ENCODE peak calls at places on chromosomes 3 and 15, in eight cellular contexts. One of them, this sample, is unnamed. For H3K27me3, the result is how much of the 10 kb centered on the place peaks cover.

GRCh38 chr3:10196389-10197052 is 31.8 kb downstream of the IRAK2 start:
- DNase-seq in brain microvascular endothelial cell: peak
- DNase-seq in uterus: no peak
- DNase-seq in HCT116: no peak
- DNase-seq in IMR-90: peak
- DNase-seq in heart right ventricle: peak
- DNase-seq in CD4-positive, alpha-beta memory T cell: no peak
- DNase-seq in WERI-Rb-1: no peak
- DNase-seq in this sample: no peak

GRCh38 chr3:90062018-90062417 is 954.6 kb downstream of the EPHA3 start:
- DNase-seq in heart right ventricle: no peak
- DNase-seq in CD4-positive, alpha-beta memory T cell: no peak
- DNase-seq in WERI-Rb-1: no peak
- DNase-seq in uterus: no peak
- DNase-seq in brain microvascular endothelial cell: peak
- DNase-seq in IMR-90: peak
- DNase-seq in HCT116: no peak
- DNase-seq in this sample: no peak

GRCh38 chr3:9778102-9778501 is 8.4 kb upstream of the CAMK1 start:
- DNase-seq in WERI-Rb-1: no peak
- DNase-seq in brain microvascular endothelial cell: peak
- DNase-seq in uterus: peak
- DNase-seq in heart right ventricle: no peak
- DNase-seq in CD4-positive, alpha-beta memory T cell: no peak
- DNase-seq in HCT116: no peak
- DNase-seq in IMR-90: peak
- DNase-seq in this sample: no peak

GRCh38 chr3:99918720-99919119 is 101.1 kb downstream of the CMSS1 start:
- DNase-seq in IMR-90: peak
- DNase-seq in brain microvascular endothelial cell: no peak
- DNase-seq in HCT116: no peak
- DNase-seq in uterus: no peak
- DNase-seq in heart right ventricle: no peak
- DNase-seq in WERI-Rb-1: no peak
- DNase-seq in CD4-positive, alpha-beta memory T cell: no peak
- DNase-seq in this sample: no peak

GRCh38 chr15:101091080-101092017 is 160.5 kb downstream of the CHSY1 start:
- DNase-seq in uterus: peak
- DNase-seq in CD4-positive, alpha-beta memory T cell: no peak
- DNase-seq in WERI-Rb-1: no peak
- DNase-seq in brain microvascular endothelial cell: peak
- DNase-seq in IMR-90: peak
- DNase-seq in HCT116: no peak
- DNase-seq in heart right ventricle: peak
- DNase-seq in this sample: no peak

GRCh38 chr3:177536873-177537272 is 339.6 kb upstream of the TBL1XR1 start:
- DNase-seq in HCT116: no peak
- DNase-seq in uterus: no peak
- DNase-seq in IMR-90: no peak
- DNase-seq in brain microvascular endothelial cell: no peak
- DNase-seq in WERI-Rb-1: no peak
- DNase-seq in heart right ventricle: no peak
- DNase-seq in CD4-positive, alpha-beta memory T cell: no peak
- DNase-seq in this sample: no peak

GRCh38 chr3:196968233-196969000 is at the start of gene PIGZ:
- DNase-seq in CD4-positive, alpha-beta memory T cell: peak
- DNase-seq in IMR-90: no peak
- DNase-seq in HCT116: no peak
- DNase-seq in brain microvascular endothelial cell: no peak
- DNase-seq in uterus: no peak
- DNase-seq in WERI-Rb-1: no peak
- DNase-seq in heart right ventricle: peak
- DNase-seq in this sample: no peak

GRCh38 chr3:119841808-119842471 is 60.0 kb downstream of the NR1I2 start:
- DNase-seq in CD4-positive, alpha-beta memory T cell: no peak
- DNase-seq in IMR-90: peak
- DNase-seq in WERI-Rb-1: no peak
- DNase-seq in brain microvascular endothelial cell: no peak
- DNase-seq in heart right ventricle: no peak
- DNase-seq in HCT116: no peak
- DNase-seq in uterus: no peak
- DNase-seq in this sample: no peak

GRCh38 chr15:63093486-63094205 is 28.0 kb upstream of the LACTB start:
- DNase-seq in uterus: peak
- DNase-seq in CD4-positive, alpha-beta memory T cell: peak
- DNase-seq in brain microvascular endothelial cell: peak
- DNase-seq in WERI-Rb-1: peak
- DNase-seq in heart right ventricle: peak
- DNase-seq in HCT116: peak
- DNase-seq in IMR-90: peak
- DNase-seq in this sample: peak

GRCh38 chr3:82474711-82475110 is 713.3 kb upstream of the GBE1 start:
- DNase-seq in CD4-positive, alpha-beta memory T cell: no peak
- DNase-seq in WERI-Rb-1: no peak
- DNase-seq in uterus: no peak
- DNase-seq in brain microvascular endothelial cell: peak
- DNase-seq in IMR-90: no peak
- DNase-seq in HCT116: no peak
- DNase-seq in heart right ventricle: no peak
- DNase-seq in this sample: no peak

GRCh38 chr3:128383316-128384235 is 83.1 kb downstream of the DNAJB8 start:
- DNase-seq in HCT116: peak
- DNase-seq in uterus: peak
- DNase-seq in CD4-positive, alpha-beta memory T cell: no peak
- DNase-seq in WERI-Rb-1: no peak
- DNase-seq in brain microvascular endothelial cell: no peak
- DNase-seq in IMR-90: peak
- DNase-seq in heart right ventricle: peak
- DNase-seq in this sample: no peak

GRCh38 chr3:151548206-151548605 is 87.3 kb upstream of the IGSF10 start:
- DNase-seq in HCT116: no peak
- DNase-seq in IMR-90: no peak
- DNase-seq in CD4-positive, alpha-beta memory T cell: no peak
- DNase-seq in heart right ventricle: no peak
- DNase-seq in uterus: no peak
- DNase-seq in brain microvascular endothelial cell: no peak
- DNase-seq in WERI-Rb-1: no peak
- DNase-seq in this sample: no peak
- H3K27ac ChIP-seq in HCT116: no peak
- H3K27ac ChIP-seq in IMR-90: no peak
- H3K27ac ChIP-seq in CD4-positive, alpha-beta memory T cell: no peak
- H3K27ac ChIP-seq in heart right ventricle: peak
- H3K27ac ChIP-seq in uterus: no peak
- H3K27ac ChIP-seq in brain microvascular endothelial cell: no peak
- H3K27ac ChIP-seq in WERI-Rb-1: no peak
- H3K27ac ChIP-seq in this sample: no peak

GRCh38 chr15:66252411-66253295 is 897 bp downstream of the MEGF11 start:
- DNase-seq in WERI-Rb-1: peak
- DNase-seq in IMR-90: no peak
- DNase-seq in HCT116: peak
- DNase-seq in brain microvascular endothelial cell: peak
- DNase-seq in CD4-positive, alpha-beta memory T cell: peak
- DNase-seq in heart right ventricle: peak
- DNase-seq in uterus: no peak
- DNase-seq in this sample: peak
- H3K27me3 ChIP-seq in WERI-Rb-1: under half
- H3K27me3 ChIP-seq in IMR-90: half or more
- H3K27me3 ChIP-seq in HCT116: under half
- H3K27me3 ChIP-seq in brain microvascular endothelial cell: half or more
- H3K27me3 ChIP-seq in CD4-positive, alpha-beta memory T cell: under half
- H3K27me3 ChIP-seq in heart right ventricle: half or more
- H3K27me3 ChIP-seq in uterus: under half
- H3K27me3 ChIP-seq in this sample: half or more

DNA sequence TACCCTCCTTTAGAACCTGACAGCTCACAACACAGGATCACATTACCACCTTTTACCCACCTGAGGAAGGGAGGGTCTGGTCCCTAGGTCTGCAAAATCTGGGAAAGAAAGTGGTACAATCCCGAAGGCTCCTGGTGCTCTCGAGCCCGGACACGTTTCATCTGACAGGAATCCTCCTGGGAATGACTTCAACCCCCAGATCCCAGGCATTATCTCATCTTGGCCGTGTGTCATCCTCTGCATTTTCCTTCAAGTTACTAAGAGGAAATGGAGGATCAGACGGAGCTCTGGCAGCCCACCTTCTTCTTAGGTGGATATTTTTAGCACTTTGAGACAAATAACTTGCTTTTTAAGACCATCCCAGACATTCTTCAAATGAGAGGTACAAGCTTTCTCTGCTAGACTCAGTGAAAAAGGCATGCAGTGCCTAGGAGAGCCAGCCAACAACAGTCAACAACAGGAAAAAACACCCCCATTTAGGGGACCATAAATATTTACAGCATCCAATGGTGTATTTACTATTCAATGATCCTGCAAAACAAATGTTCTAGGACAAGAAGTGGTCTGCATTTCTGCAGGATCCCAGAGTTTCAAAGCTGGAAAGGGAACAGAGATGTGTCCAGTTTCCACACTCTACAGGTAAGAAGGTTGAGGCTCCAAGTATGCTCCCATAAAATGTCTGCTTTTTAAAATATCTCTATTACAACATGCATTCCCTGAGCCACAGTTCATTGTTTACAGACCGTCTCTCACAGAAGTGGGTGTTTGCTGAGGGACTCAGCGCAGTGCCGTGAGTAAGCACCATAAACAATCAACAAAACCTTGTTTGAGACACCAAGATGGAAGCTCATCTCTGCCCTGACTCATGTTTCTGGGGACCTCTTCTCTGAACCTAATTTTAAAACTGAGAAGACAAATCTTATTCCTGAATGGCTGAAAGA is 38.3 kb upstream of the ARHGEF3 start:
- DNase-seq in uterus: peak
- DNase-seq in WERI-Rb-1: peak
- DNase-seq in heart right ventricle: no peak
- DNase-seq in brain microvascular endothelial cell: peak
- DNase-seq in IMR-90: peak
- DNase-seq in CD4-positive, alpha-beta memory T cell: no peak
- DNase-seq in HCT116: no peak
- DNase-seq in this sample: no peak
- H3K27ac ChIP-seq in uterus: peak
- H3K27ac ChIP-seq in WERI-Rb-1: no peak
- H3K27ac ChIP-seq in heart right ventricle: no peak
- H3K27ac ChIP-seq in brain microvascular endothelial cell: no peak
- H3K27ac ChIP-seq in IMR-90: no peak
- H3K27ac ChIP-seq in CD4-positive, alpha-beta memory T cell: no peak
- H3K27ac ChIP-seq in HCT116: no peak
- H3K27ac ChIP-seq in this sample: no peak

DNA sequence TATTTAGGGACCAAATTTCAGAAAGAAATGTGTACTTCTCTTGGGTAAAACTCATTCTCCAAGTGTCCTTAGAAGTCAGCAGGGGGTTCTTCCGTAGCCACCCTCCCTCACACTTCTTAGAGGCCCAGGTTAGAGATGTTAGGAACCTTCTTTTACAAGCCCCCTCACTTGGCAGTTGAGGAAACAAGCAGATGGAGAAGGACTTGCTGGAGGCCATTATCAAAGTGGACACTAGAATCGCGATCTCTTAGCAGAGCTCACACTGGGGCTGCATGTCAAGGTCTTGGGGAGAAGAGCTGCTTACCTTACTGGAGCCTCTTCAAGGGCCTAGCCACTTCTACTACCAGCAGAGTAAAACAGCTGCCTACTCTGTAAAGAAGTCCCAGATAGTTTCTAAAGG is 69.4 kb upstream of the POLG start:
- DNase-seq in heart right ventricle: no peak
- DNase-seq in brain microvascular endothelial cell: no peak
- DNase-seq in HCT116: no peak
- DNase-seq in CD4-positive, alpha-beta memory T cell: no peak
- DNase-seq in WERI-Rb-1: no peak
- DNase-seq in IMR-90: no peak
- DNase-seq in uterus: no peak
- DNase-seq in this sample: no peak
- H3K27me3 ChIP-seq in heart right ventricle: half or more
- H3K27me3 ChIP-seq in brain microvascular endothelial cell: half or more
- H3K27me3 ChIP-seq in HCT116: under half
- H3K27me3 ChIP-seq in CD4-positive, alpha-beta memory T cell: half or more
- H3K27me3 ChIP-seq in WERI-Rb-1: under half
- H3K27me3 ChIP-seq in IMR-90: half or more
- H3K27me3 ChIP-seq in uterus: under half
- H3K27me3 ChIP-seq in this sample: half or more

GRCh38 chr3:49219132-49219531 is 47.7 kb downstream of the KLHDC8B start:
- DNase-seq in heart right ventricle: no peak
- DNase-seq in WERI-Rb-1: no peak
- DNase-seq in HCT116: no peak
- DNase-seq in uterus: no peak
- DNase-seq in IMR-90: no peak
- DNase-seq in brain microvascular endothelial cell: no peak
- DNase-seq in CD4-positive, alpha-beta memory T cell: no peak
- DNase-seq in this sample: no peak
- H3K27ac ChIP-seq in heart right ventricle: peak
- H3K27ac ChIP-seq in WERI-Rb-1: no peak
- H3K27ac ChIP-seq in HCT116: peak
- H3K27ac ChIP-seq in uterus: peak
- H3K27ac ChIP-seq in IMR-90: peak
- H3K27ac ChIP-seq in brain microvascular endothelial cell: peak
- H3K27ac ChIP-seq in CD4-positive, alpha-beta memory T cell: no peak
- H3K27ac ChIP-seq in this sample: no peak

GRCh38 chr15:70104227-70104626 is 6.5 kb upstream of the TLE3 start:
- DNase-seq in brain microvascular endothelial cell: no peak
- DNase-seq in HCT116: no peak
- DNase-seq in IMR-90: no peak
- DNase-seq in heart right ventricle: no peak
- DNase-seq in uterus: no peak
- DNase-seq in WERI-Rb-1: no peak
- DNase-seq in CD4-positive, alpha-beta memory T cell: no peak
- DNase-seq in this sample: no peak
- H3K27me3 ChIP-seq in brain microvascular endothelial cell: under half
- H3K27me3 ChIP-seq in HCT116: under half
- H3K27me3 ChIP-seq in IMR-90: under half
- H3K27me3 ChIP-seq in heart right ventricle: under half
- H3K27me3 ChIP-seq in uterus: under half
- H3K27me3 ChIP-seq in WERI-Rb-1: under half
- H3K27me3 ChIP-seq in CD4-positive, alpha-beta memory T cell: under half
- H3K27me3 ChIP-seq in this sample: under half

GRCh38 chr3:149020196-149020838 is 29.0 kb downstream of the GYG1 start:
- DNase-seq in CD4-positive, alpha-beta memory T cell: no peak
- DNase-seq in HCT116: no peak
- DNase-seq in heart right ventricle: peak
- DNase-seq in IMR-90: peak
- DNase-seq in uterus: no peak
- DNase-seq in brain microvascular endothelial cell: no peak
- DNase-seq in WERI-Rb-1: no peak
- DNase-seq in this sample: no peak
- H3K27ac ChIP-seq in CD4-positive, alpha-beta memory T cell: no peak
- H3K27ac ChIP-seq in HCT116: no peak
- H3K27ac ChIP-seq in heart right ventricle: peak
- H3K27ac ChIP-seq in IMR-90: no peak
- H3K27ac ChIP-seq in uterus: no peak
- H3K27ac ChIP-seq in brain microvascular endothelial cell: no peak
- H3K27ac ChIP-seq in WERI-Rb-1: no peak
- H3K27ac ChIP-seq in this sample: no peak

GRCh38 chr3:12447075-12447474 is 37.2 kb upstream of the TSEN2 start:
- DNase-seq in heart right ventricle: no peak
- DNase-seq in WERI-Rb-1: no peak
- DNase-seq in uterus: no peak
- DNase-seq in IMR-90: no peak
- DNase-seq in CD4-positive, alpha-beta memory T cell: no peak
- DNase-seq in HCT116: no peak
- DNase-seq in brain microvascular endothelial cell: no peak
- DNase-seq in this sample: no peak
- H3K27me3 ChIP-seq in heart right ventricle: under half
- H3K27me3 ChIP-seq in WERI-Rb-1: under half
- H3K27me3 ChIP-seq in uterus: under half
- H3K27me3 ChIP-seq in IMR-90: under half
- H3K27me3 ChIP-seq in CD4-positive, alpha-beta memory T cell: under half
- H3K27me3 ChIP-seq in HCT116: under half
- H3K27me3 ChIP-seq in brain microvascular endothelial cell: under half
- H3K27me3 ChIP-seq in this sample: under half

This sample was measured in CD8-positive, alpha-beta memory T cell.